ENCODE peak calls at places on chromosomes 12 and 14, in four cellular contexts. One of them, this sample, is unnamed.

GRCh38 chr12:74988156-74988555 is 221.5 kb downstream of the KCNC2 start:
- DNase-seq in GM10248: no peak
- DNase-seq in progenitor cell of endocrine pancreas: no peak
- DNase-seq in RWPE2: no peak
- DNase-seq in this sample: no peak

GRCh38 chr14:72801841-72802587 is 91.9 kb downstream of the DPF3 start:
- DNase-seq in progenitor cell of endocrine pancreas: no peak
- DNase-seq in RWPE2: no peak
- DNase-seq in GM10248: no peak
- DNase-seq in this sample: no peak

GRCh38 chr12:110304061-110304551 is 23.1 kb downstream of the ATP2A2 start:
- DNase-seq in RWPE2: no peak
- DNase-seq in progenitor cell of endocrine pancreas: no peak
- DNase-seq in GM10248: no peak
- DNase-seq in this sample: no peak

GRCh38 chr12:6327159-6327558 is 14.7 kb downstream of the TNFRSF1A start:
- DNase-seq in GM10248: no peak
- DNase-seq in progenitor cell of endocrine pancreas: no peak
- DNase-seq in RWPE2: no peak
- DNase-seq in this sample: no peak

GRCh38 chr14:68335312-68335711 is 457.6 kb downstream of the ZFP36L1 start:
- DNase-seq in GM10248: no peak
- DNase-seq in progenitor cell of endocrine pancreas: no peak
- DNase-seq in RWPE2: no peak
- DNase-seq in this sample: no peak

GRCh38 chr14:63564318-63564717 is 21.1 kb upstream of the PPP2R5E start:
- DNase-seq in GM10248: no peak
- DNase-seq in progenitor cell of endocrine pancreas: no peak
- DNase-seq in RWPE2: no peak
- DNase-seq in this sample: no peak

GRCh38 chr12:50411051-50411660 is 10.5 kb downstream of the LARP4 start:
- DNase-seq in GM10248: no peak
- DNase-seq in progenitor cell of endocrine pancreas: no peak
- DNase-seq in RWPE2: no peak
- DNase-seq in this sample: no peak

GRCh38 chr12:127943481-127944210 is 323.3 kb upstream of the TMEM132C start:
- DNase-seq in GM10248: no peak
- DNase-seq in RWPE2: no peak
- DNase-seq in progenitor cell of endocrine pancreas: no peak
- DNase-seq in this sample: no peak

GRCh38 chr12:58064681-58065080 is 123.3 kb downstream of the ATP23 start:
- DNase-seq in RWPE2: no peak
- DNase-seq in GM10248: no peak
- DNase-seq in progenitor cell of endocrine pancreas: no peak
- DNase-seq in this sample: no peak

GRCh38 chr12:2582631-2583616 is 211.8 kb upstream of the FKBP4 start:
- DNase-seq in GM10248: peak
- DNase-seq in RWPE2: no peak
- DNase-seq in progenitor cell of endocrine pancreas: peak
- DNase-seq in this sample: peak

GRCh38 chr14:105526781-105527380 is 498 bp downstream of the TMEM121 start:
- DNase-seq in progenitor cell of endocrine pancreas: no peak
- DNase-seq in RWPE2: peak
- DNase-seq in GM10248: peak
- DNase-seq in this sample: no peak

GRCh38 chr12:67472551-67472950 is 176.0 kb upstream of the DYRK2 start:
- DNase-seq in GM10248: no peak
- DNase-seq in RWPE2: no peak
- DNase-seq in progenitor cell of endocrine pancreas: no peak
- DNase-seq in this sample: no peak

GRCh38 chr14:31303654-31304053 is 96.1 kb upstream of the HECTD1 start:
- DNase-seq in progenitor cell of endocrine pancreas: no peak
- DNase-seq in GM10248: no peak
- DNase-seq in RWPE2: no peak
- DNase-seq in this sample: no peak

GRCh38 chr14:24224618-24225071 is 7.5 kb downstream of the NEDD8 start:
- DNase-seq in progenitor cell of endocrine pancreas: no peak
- DNase-seq in RWPE2: no peak
- DNase-seq in GM10248: no peak
- DNase-seq in this sample: no peak

GRCh38 chr12:32309811-32310755 is 89.3 kb upstream of the FGD4 start:
- DNase-seq in GM10248: no peak
- DNase-seq in RWPE2: no peak
- DNase-seq in progenitor cell of endocrine pancreas: no peak
- DNase-seq in this sample: no peak

GRCh38 chr12:76006028-76006916 is 25.3 kb downstream of the PHLDA1 start:
- DNase-seq in progenitor cell of endocrine pancreas: no peak
- DNase-seq in RWPE2: no peak
- DNase-seq in GM10248: no peak
- DNase-seq in this sample: no peak

GRCh38 chr12:7108042-7108927 is 729 bp downstream of the C1RL start:
- DNase-seq in progenitor cell of endocrine pancreas: peak
- DNase-seq in RWPE2: peak
- DNase-seq in GM10248: peak
- DNase-seq in this sample: peak

GRCh38 chr12:30395190-30395589 is 300.5 kb downstream of the IPO8 start:
- DNase-seq in GM10248: no peak
- DNase-seq in progenitor cell of endocrine pancreas: no peak
- DNase-seq in RWPE2: no peak
- DNase-seq in this sample: no peak

GRCh38 chr12:118773956-118774723 is 207.2 kb upstream of the SRRM4 start:
- DNase-seq in RWPE2: no peak
- DNase-seq in progenitor cell of endocrine pancreas: peak
- DNase-seq in GM10248: no peak
- DNase-seq in this sample: peak

GRCh38 chr14:31122098-31122611 is 85.4 kb downstream of the HECTD1 start:
- DNase-seq in GM10248: no peak
- DNase-seq in progenitor cell of endocrine pancreas: no peak
- DNase-seq in RWPE2: no peak
- DNase-seq in this sample: no peak

GRCh38 chr12:64706366-64706765 is 52.8 kb downstream of the GNS start:
- DNase-seq in progenitor cell of endocrine pancreas: no peak
- DNase-seq in RWPE2: no peak
- DNase-seq in GM10248: no peak
- DNase-seq in this sample: no peak

GRCh38 chr12:12282761-12283160 is 15.9 kb upstream of the LRP6 start:
- DNase-seq in GM10248: no peak
- DNase-seq in progenitor cell of endocrine pancreas: no peak
- DNase-seq in RWPE2: no peak
- DNase-seq in this sample: no peak

GRCh38 chr14:54839681-54840080 is 62.9 kb downstream of the GCH1 start:
- DNase-seq in progenitor cell of endocrine pancreas: no peak
- DNase-seq in GM10248: no peak
- DNase-seq in RWPE2: no peak
- DNase-seq in this sample: no peak

GRCh38 chr14:55698051-55698450 is 118.0 kb downstream of the KTN1 start:
- DNase-seq in GM10248: no peak
- DNase-seq in progenitor cell of endocrine pancreas: no peak
- DNase-seq in RWPE2: no peak
- DNase-seq in this sample: no peak

GRCh38 chr14:84084056-84084590 is 1445.8 kb upstream of the FLRT2 start:
- DNase-seq in GM10248: no peak
- DNase-seq in progenitor cell of endocrine pancreas: no peak
- DNase-seq in RWPE2: no peak
- DNase-seq in this sample: no peak

GRCh38 chr12:61282790-61283575 is 977.2 kb upstream of the USP15 start:
- DNase-seq in GM10248: no peak
- DNase-seq in progenitor cell of endocrine pancreas: no peak
- DNase-seq in RWPE2: no peak
- DNase-seq in this sample: no peak

GRCh38 chr12:113097716-113098427 is 37.7 kb downstream of the RASAL1 start:
- DNase-seq in progenitor cell of endocrine pancreas: no peak
- DNase-seq in RWPE2: no peak
- DNase-seq in GM10248: no peak
- DNase-seq in this sample: no peak

GRCh38 chr12:17577405-17577804 is 512.6 kb downstream of the RERGL start:
- DNase-seq in GM10248: no peak
- DNase-seq in RWPE2: no peak
- DNase-seq in progenitor cell of endocrine pancreas: no peak
- DNase-seq in this sample: no peak

GRCh38 chr12:96720363-96720705 is 186.7 kb upstream of the NEDD1 start:
- DNase-seq in RWPE2: no peak
- DNase-seq in GM10248: peak
- DNase-seq in progenitor cell of endocrine pancreas: no peak
- DNase-seq in this sample: no peak

GRCh38 chr14:55103005-55103640 is 25.9 kb upstream of the LGALS3 start:
- DNase-seq in RWPE2: peak
- DNase-seq in progenitor cell of endocrine pancreas: peak
- DNase-seq in GM10248: peak
- DNase-seq in this sample: no peak

GRCh38 chr12:93126069-93126474 is 197.0 kb upstream of the EEA1 start:
- DNase-seq in progenitor cell of endocrine pancreas: no peak
- DNase-seq in GM10248: no peak
- DNase-seq in RWPE2: no peak
- DNase-seq in this sample: no peak

GRCh38 chr12:93323625-93324165 is 54.0 kb upstream of the NUDT4 start:
- DNase-seq in progenitor cell of endocrine pancreas: no peak
- DNase-seq in GM10248: no peak
- DNase-seq in RWPE2: no peak
- DNase-seq in this sample: no peak

GRCh38 chr12:998020-998874 is 7.2 kb downstream of the ERC1 start:
- DNase-seq in GM10248: peak
- DNase-seq in RWPE2: no peak
- DNase-seq in progenitor cell of endocrine pancreas: no peak
- DNase-seq in this sample: no peak

GRCh38 chr12:77494306-77494705 is 336.4 kb upstream of the NAV3 start:
- DNase-seq in progenitor cell of endocrine pancreas: no peak
- DNase-seq in GM10248: no peak
- DNase-seq in RWPE2: no peak
- DNase-seq in this sample: no peak

DNA sequence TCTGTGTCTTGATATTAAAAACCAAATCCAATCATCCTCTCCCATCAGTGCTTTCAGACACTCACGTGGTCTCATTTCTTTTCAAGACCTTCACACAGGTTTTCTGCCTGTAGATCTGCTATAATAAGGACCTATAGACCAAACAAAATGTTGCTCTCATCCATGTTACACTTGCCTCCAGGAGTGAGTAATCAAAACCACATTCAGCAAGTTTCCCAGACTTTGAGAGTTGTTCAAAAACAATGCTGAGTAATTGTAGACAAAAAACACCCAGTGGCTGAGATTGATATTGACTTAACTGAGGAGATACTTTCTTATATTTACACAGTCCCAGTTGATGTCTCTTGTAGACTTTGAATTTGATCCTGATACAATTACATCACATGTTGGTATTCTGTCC is 383.1 kb downstream of the TMEM132D start:
- DNase-seq in RWPE2: no peak
- DNase-seq in progenitor cell of endocrine pancreas: no peak
- DNase-seq in GM10248: no peak
- DNase-seq in this sample: no peak
- TF ChIP-seq CTCF in RWPE2: no peak
- TF ChIP-seq CTCF in progenitor cell of endocrine pancreas: no peak
- TF ChIP-seq CTCF in GM10248: no peak
- TF ChIP-seq CTCF in this sample: no peak

GRCh38 chr12:56221233-56221756 is 427 bp downstream of the RNF41 start:
- DNase-seq in GM10248: peak
- DNase-seq in RWPE2: no peak
- DNase-seq in progenitor cell of endocrine pancreas: no peak
- DNase-seq in this sample: peak
- TF ChIP-seq CTCF in GM10248: no peak
- TF ChIP-seq CTCF in RWPE2: no peak
- TF ChIP-seq CTCF in progenitor cell of endocrine pancreas: no peak
- TF ChIP-seq CTCF in this sample: no peak

GRCh38 chr14:61106627-61107147 is 125.6 kb downstream of the SLC38A6 start:
- DNase-seq in RWPE2: no peak
- DNase-seq in progenitor cell of endocrine pancreas: no peak
- DNase-seq in GM10248: no peak
- DNase-seq in this sample: no peak

GRCh38 chr14:61102549-61103466 is 121.8 kb downstream of the SLC38A6 start:
- DNase-seq in progenitor cell of endocrine pancreas: no peak
- DNase-seq in RWPE2: no peak
- DNase-seq in GM10248: no peak
- DNase-seq in this sample: no peak

GRCh38 chr14:61103541-61104339 is 122.7 kb downstream of the SLC38A6 start:
- DNase-seq in progenitor cell of endocrine pancreas: no peak
- DNase-seq in RWPE2: peak
- DNase-seq in GM10248: peak
- DNase-seq in this sample: no peak

GRCh38 chr14:61101803-61102548 is 120.9 kb downstream of the SLC38A6 start:
- DNase-seq in progenitor cell of endocrine pancreas: no peak
- DNase-seq in RWPE2: no peak
- DNase-seq in GM10248: no peak
- DNase-seq in this sample: no peak

DNA sequence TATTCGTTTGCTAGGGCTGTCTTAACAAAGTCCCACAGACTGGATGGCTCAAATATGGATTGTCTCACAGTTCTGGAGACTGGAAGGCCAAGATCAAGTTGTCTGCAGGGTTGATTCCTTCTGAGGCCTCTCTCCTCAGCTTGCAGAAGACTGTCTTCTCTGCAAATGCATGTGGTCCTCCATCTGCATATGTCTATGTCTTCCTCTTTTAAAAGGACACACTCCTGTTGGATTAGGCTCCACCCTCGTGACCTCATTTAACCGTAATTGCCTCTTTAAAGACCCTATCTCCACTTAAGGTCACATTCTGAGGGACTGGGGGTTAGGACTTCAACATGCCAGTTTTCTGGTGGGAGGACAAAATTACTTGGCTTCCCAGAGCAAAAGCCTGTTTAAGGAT is 123.3 kb downstream of the SLC38A6 start:
- DNase-seq in GM10248: no peak
- DNase-seq in RWPE2: no peak
- DNase-seq in progenitor cell of endocrine pancreas: no peak
- DNase-seq in this sample: no peak
- TF ChIP-seq CTCF in GM10248: no peak
- TF ChIP-seq CTCF in RWPE2: no peak
- TF ChIP-seq CTCF in progenitor cell of endocrine pancreas: no peak
- TF ChIP-seq CTCF in this sample: no peak

GRCh38 chr12:94545937-94546771 is 86.5 kb upstream of the CEP83 start:
- DNase-seq in progenitor cell of endocrine pancreas: peak
- DNase-seq in RWPE2: no peak
- DNase-seq in GM10248: peak
- DNase-seq in this sample: no peak
- TF ChIP-seq CTCF in progenitor cell of endocrine pancreas: peak
- TF ChIP-seq CTCF in RWPE2: peak
- TF ChIP-seq CTCF in GM10248: peak
- TF ChIP-seq CTCF in this sample: peak

GRCh38 chr14:101235042-101235871 is 326.0 kb upstream of the DIO3 start:
- DNase-seq in GM10248: peak
- DNase-seq in progenitor cell of endocrine pancreas: peak
- DNase-seq in RWPE2: peak
- DNase-seq in this sample: no peak
- TF ChIP-seq CTCF in GM10248: peak
- TF ChIP-seq CTCF in progenitor cell of endocrine pancreas: peak
- TF ChIP-seq CTCF in RWPE2: peak
- TF ChIP-seq CTCF in this sample: peak

This sample was measured in D721Med.